ENCODE peak calls at places on chromosomes 6 and 20, in five cellular contexts. U is CD4-positive, alpha-beta T cell; Q is cardiac muscle cell; C is A673; N is PC-9. G is an unnamed sample. For H3K9me3, the result is how much of the 10 kb centered on the place peaks cover.

GRCh38 chr6:5116243-5116991 is 31.3 kb downstream of the PPP1R3G start:
- DNase-seq in U (no peak), Q (no peak), C (peak), N (no peak), G (no peak)

GRCh38 chr20:43766395-43766794 is 39.6 kb upstream of the GTSF1L start:
- DNase-seq in U (no peak), Q (no peak), C (no peak), N (no peak), G (no peak)

GRCh38 chr20:50464026-50464724 is 46.0 kb upstream of the PTPN1 start:
- DNase-seq in U (peak), Q (peak), C (peak), N (peak), G (peak)

GRCh38 chr6:137311940-137312339 is 92.8 kb upstream of the IFNGR1 start:
- DNase-seq in U (no peak), Q (no peak), C (no peak), N (no peak), G (no peak)

GRCh38 chr20:3374296-3374695 is 33.2 kb downstream of the DNAAF9 start:
- DNase-seq in U (no peak), Q (no peak), C (no peak), N (no peak), G (no peak)

GRCh38 chr6:104477569-104477968 is 382.1 kb downstream of the HACE1 start:
- DNase-seq in U (no peak), Q (no peak), C (no peak), N (no peak), G (no peak)

GRCh38 chr20:11555510-11555909 is 362.2 kb upstream of the BTBD3 start:
- DNase-seq in U (no peak), Q (no peak), C (no peak), N (no peak), G (no peak)

GRCh38 chr6:131954099-131954774 is 3.1 kb upstream of the CCN2 start:
- DNase-seq in U (no peak), Q (no peak), C (peak), N (no peak), G (no peak)

GRCh38 chr20:39605908-39606307 is 643.8 kb downstream of the DHX35 start:
- DNase-seq in U (no peak), Q (no peak), C (no peak), N (no peak), G (no peak)

GRCh38 chr6:141133346-141133745 is 999.4 kb upstream of the GJE1 start:
- DNase-seq in U (no peak), Q (no peak), C (no peak), N (no peak), G (no peak)

GRCh38 chr20:45450097-45450818 is 19.3 kb upstream of the WFDC2 start:
- DNase-seq in U (no peak), Q (peak), C (peak), N (peak), G (peak)

GRCh38 chr20:51059862-51060261 is 37.0 kb upstream of the KCNG1 start:
- DNase-seq in U (no peak), Q (no peak), C (no peak), N (no peak), G (no peak)

GRCh38 chr20:37316116-37316774 is 26.8 kb downstream of the MANBAL start:
- DNase-seq in U (no peak), Q (no peak), C (no peak), N (no peak), G (no peak)

GRCh38 chr6:35302604-35303218 is 5.1 kb downstream of the DEF6 start:
- DNase-seq in U (peak), Q (peak), C (no peak), N (peak), G (no peak)

GRCh38 chr6:35663447-35664235 is 25.1 kb downstream of the FKBP5 start:
- DNase-seq in U (no peak), Q (peak), C (peak), N (no peak), G (no peak)

GRCh38 chr6:34246563-34247391 is 2.0 kb downstream of the SMIM29 start:
- DNase-seq in U (peak), Q (peak), C (peak), N (peak), G (no peak)

GRCh38 chr6:3035397-3035796 is 32.9 kb upstream of the RIPK1 start:
- DNase-seq in U (no peak), Q (no peak), C (no peak), N (no peak), G (no peak)

GRCh38 chr6:90496191-90496590 is 90.7 kb downstream of the MAP3K7 start:
- DNase-seq in U (no peak), Q (no peak), C (no peak), N (no peak), G (no peak)

GRCh38 chr20:64069614-64070243 is 6.7 kb downstream of the TCEA2 start:
- DNase-seq in U (no peak), Q (peak), C (no peak), N (no peak), G (peak)

GRCh38 chr6:53134601-53135235 is 13.9 kb downstream of the GCM1 start:
- DNase-seq in U (no peak), Q (no peak), C (no peak), N (no peak), G (peak)

GRCh38 chr20:36808317-36809257 is 35.0 kb upstream of the DSN1 start:
- DNase-seq in U (peak), Q (peak), C (peak), N (peak), G (peak)

GRCh38 chr6:142400495-142400894 is 98.7 kb downstream of the ADGRG6 start:
- DNase-seq in U (no peak), Q (peak), C (peak), N (no peak), G (no peak)

GRCh38 chr6:27250955-27251671 is 3.6 kb downstream of the PRSS16 start:
- DNase-seq in U (peak), Q (peak), C (peak), N (peak), G (peak)

DNA sequence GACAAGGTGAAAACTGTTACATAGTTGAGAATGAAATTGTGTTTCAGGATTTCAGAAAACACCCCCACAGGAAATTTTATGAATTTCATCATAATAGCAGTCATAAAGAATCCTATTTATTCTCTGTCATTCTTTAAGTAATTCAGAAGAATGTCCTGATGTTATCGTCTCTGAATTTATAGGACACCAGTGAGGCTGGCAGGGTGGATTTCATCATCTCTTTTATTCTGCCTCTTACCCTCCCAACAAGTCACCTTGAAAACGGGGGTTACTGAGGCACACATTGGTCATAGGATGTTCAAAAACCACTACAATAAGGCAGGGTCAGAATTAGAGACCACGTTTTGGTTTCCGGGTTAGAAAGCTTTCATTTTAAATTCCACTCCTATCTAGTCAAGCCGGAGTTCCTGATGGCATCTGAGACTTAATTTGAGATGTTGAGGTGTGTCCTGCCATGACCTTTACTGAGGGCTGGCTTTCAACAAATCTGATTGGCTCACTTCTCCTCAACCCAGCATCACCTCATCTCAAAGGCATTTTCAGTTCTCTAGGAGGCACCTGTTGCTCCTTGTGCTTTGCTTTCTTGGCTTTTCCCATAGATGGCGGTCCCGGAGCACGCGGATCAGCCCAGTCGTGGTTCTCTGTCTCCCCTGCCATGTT is 230.6 kb upstream of the SUPT3H start:
- DNase-seq in U (no peak), Q (no peak), C (peak), N (peak), G (no peak)
- H3K9me3 ChIP-seq in U (under half), Q (under half), C (under half), N (under half), G (under half)

GRCh38 chr6:11416936-11417576 is 120.5 kb upstream of the TMEM170B start:
- DNase-seq in U (no peak), Q (no peak), C (no peak), N (no peak), G (no peak)
- TF ChIP-seq CTCF in U (no peak), Q (no peak), C (no peak), N (no peak), G (no peak)

DNA sequence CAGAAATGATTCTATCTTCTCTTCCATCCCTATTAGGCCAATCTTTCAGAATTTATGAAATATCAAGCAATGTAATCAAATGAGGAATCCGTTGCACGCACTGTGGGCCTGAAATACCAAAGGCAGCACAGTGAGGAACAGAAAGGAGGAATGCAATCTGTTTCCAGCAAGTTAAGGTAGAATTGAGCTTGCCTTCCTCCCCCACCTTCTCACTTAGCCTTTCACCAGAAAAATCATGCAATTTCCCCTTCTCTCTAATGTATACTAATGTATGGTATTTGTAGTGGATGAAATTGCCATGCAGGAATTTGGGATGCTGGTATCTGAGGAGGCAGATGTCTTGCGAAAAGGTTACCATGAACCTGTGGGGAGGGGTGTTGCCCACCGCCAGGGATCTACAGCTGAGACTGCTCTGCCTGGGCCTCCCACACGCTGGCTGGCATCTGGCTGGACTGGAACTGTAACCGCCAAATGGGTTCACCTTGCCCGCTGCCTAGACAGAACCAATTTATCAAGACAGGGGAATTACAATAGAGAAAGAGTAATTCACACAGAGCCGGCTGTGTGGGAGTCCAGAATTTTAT is 222.4 kb upstream of the MYLIP start:
- DNase-seq in U (no peak), Q (no peak), C (no peak), N (no peak), G (no peak)
- H3K27ac ChIP-seq in U (no peak), Q (no peak), C (no peak), N (no peak), G (no peak)

DNA sequence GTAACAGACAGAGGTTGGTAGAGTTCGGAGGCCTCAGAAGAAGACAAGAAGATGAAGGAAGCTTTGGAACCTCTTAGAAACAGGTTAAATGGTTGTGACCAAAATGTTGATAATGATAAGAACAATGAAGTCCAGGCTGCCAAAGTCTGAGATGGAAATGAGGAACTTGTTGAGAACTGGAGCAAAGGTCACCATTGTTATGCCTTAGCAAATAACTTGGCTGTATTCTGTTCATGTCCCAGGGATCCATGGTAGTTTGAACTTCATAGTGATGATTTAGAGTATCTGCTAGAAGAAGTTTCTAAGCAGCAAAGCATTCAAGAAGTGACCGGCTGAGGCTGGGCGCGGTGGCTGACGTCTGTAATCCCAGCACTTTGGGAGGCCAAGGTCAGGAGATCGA is 11.1 kb upstream of the LSM14B start:
- DNase-seq in U (no peak), Q (no peak), C (no peak), N (no peak), G (no peak)
- H3K9me3 ChIP-seq in U (half or more), Q (under half), C (under half), N (half or more), G (under half)

G was measured in testis.